ENCODE peak calls at places on chromosome 7, in nine cellular contexts. W is AG04450, G is astrocyte, L is left lung, A is AG09309, Q is foreskin fibroblast, F is lower leg skin, V is ascending aorta, R is transverse colon. H is an unnamed sample.

GRCh38 chr7:127582361-127582760 is 3.0 kb downstream of the GCC1 start:
- DNase-seq in Q (no peak), R (peak), W (no peak), L (no peak), F (no peak), V (no peak), G (no peak), A (no peak), H (no peak)

GRCh38 chr7:101161692-101162461 is 3.5 kb downstream of the VGF start:
- DNase-seq in V (no peak), W (no peak), F (no peak), A (no peak), L (no peak), G (no peak), R (no peak), Q (no peak), H (no peak)

GRCh38 chr7:101164071-101164840 is 1.1 kb downstream of the VGF start:
- DNase-seq in G (peak), R (no peak), A (no peak), W (no peak), V (no peak), Q (peak), F (no peak), L (no peak), H (no peak)

GRCh38 chr7:141161959-141162547 is 88.2 kb downstream of the TMEM178B start:
- DNase-seq in A (no peak), V (no peak), F (no peak), Q (no peak), G (no peak), R (no peak), W (no peak), L (no peak), H (no peak)

GRCh38 chr7:118762451-118762850 is 537.9 kb downstream of the ANKRD7 start:
- DNase-seq in F (no peak), W (no peak), A (no peak), R (no peak), V (no peak), Q (no peak), L (no peak), G (no peak), H (no peak)

GRCh38 chr7:22138886-22139285 is 193.2 kb upstream of the CDCA7L start:
- DNase-seq in L (no peak), A (no peak), Q (no peak), W (no peak), V (no peak), G (no peak), R (no peak), F (no peak), H (no peak)

GRCh38 chr7:936131-937054 is 18.1 kb downstream of the ADAP1 start:
- DNase-seq in W (no peak), V (no peak), A (no peak), F (no peak), L (no peak), R (peak), G (peak), Q (peak), H (no peak)

GRCh38 chr7:69873512-69873911 is 275.2 kb downstream of the AUTS2 start:
- DNase-seq in G (peak), L (no peak), A (no peak), W (no peak), R (no peak), Q (peak), V (no peak), F (no peak), H (no peak)

GRCh38 chr7:34048445-34048844 is 143.1 kb downstream of the BMPER start:
- DNase-seq in W (no peak), A (no peak), V (no peak), Q (peak), F (no peak), R (no peak), G (no peak), L (no peak), H (no peak)

GRCh38 chr7:135976312-135977019 is 693 bp downstream of the MTPN start:
- DNase-seq in Q (no peak), V (no peak), G (no peak), R (peak), W (no peak), A (no peak), L (no peak), F (no peak), H (no peak)

GRCh38 chr7:3859436-3859835 is 558.4 kb downstream of the SDK1 start:
- DNase-seq in G (no peak), W (no peak), Q (no peak), L (no peak), R (no peak), A (no peak), F (no peak), V (no peak), H (no peak)

GRCh38 chr7:36597099-36597773 is 127.1 kb downstream of the AOAH start:
- DNase-seq in R (no peak), L (no peak), V (no peak), Q (peak), W (no peak), G (no peak), F (no peak), A (no peak), H (no peak)

GRCh38 chr7:25851332-25852248 is 300.4 kb upstream of the NFE2L3 start:
- DNase-seq in L (peak), G (peak), R (peak), W (peak), Q (peak), V (peak), A (no peak), F (peak), H (peak)

GRCh38 chr7:37353949-37354660 is 94.6 kb downstream of the ELMO1 start:
- DNase-seq in L (no peak), G (no peak), Q (no peak), F (no peak), R (no peak), A (no peak), V (no peak), W (no peak), H (no peak)

GRCh38 chr7:18890134-18890533 is 227.3 kb downstream of the TWIST1 start:
- DNase-seq in A (peak), W (peak), R (no peak), G (peak), L (no peak), Q (peak), F (no peak), V (no peak), H (no peak)

GRCh38 chr7:29135851-29136250 is 10.5 kb downstream of the CPVL start:
- DNase-seq in L (no peak), V (no peak), W (no peak), A (no peak), R (no peak), F (no peak), G (no peak), Q (no peak), H (no peak)

GRCh38 chr7:41244246-41244645 is 458.6 kb downstream of the INHBA start:
- DNase-seq in A (no peak), F (no peak), W (no peak), Q (peak), V (no peak), G (peak), L (no peak), R (no peak), H (no peak)

GRCh38 chr7:30936650-30937245 is 25.1 kb downstream of the AQP1 start:
- DNase-seq in F (no peak), G (no peak), Q (no peak), R (no peak), A (no peak), L (no peak), W (no peak), V (no peak), H (no peak)

GRCh38 chr7:111184960-111185359 is 94.0 kb downstream of the LRRN3 start:
- DNase-seq in V (no peak), L (no peak), A (no peak), F (no peak), G (no peak), Q (no peak), R (no peak), W (no peak), H (no peak)

GRCh38 chr7:2248984-2249694 is 7.1 kb downstream of the NUDT1 start:
- DNase-seq in R (peak), V (peak), A (peak), W (peak), L (peak), F (no peak), Q (peak), G (peak), H (no peak)

GRCh38 chr7:128409435-128410091 is at the start of gene IMPDH1:
- DNase-seq in F (peak), G (no peak), W (peak), R (peak), A (no peak), V (peak), L (peak), Q (peak), H (peak)

GRCh38 chr7:85328599-85328998 is 141.7 kb upstream of the SEMA3D start:
- DNase-seq in L (no peak), R (no peak), W (no peak), G (no peak), A (no peak), V (no peak), F (no peak), Q (no peak), H (no peak)

GRCh38 chr7:85285502-85285901 is 98.6 kb upstream of the SEMA3D start:
- DNase-seq in V (no peak), W (no peak), G (no peak), R (no peak), A (no peak), F (no peak), L (no peak), Q (no peak), H (no peak)

GRCh38 chr7:37952240-37952639 is 31.8 kb downstream of the EPDR1 start:
- DNase-seq in W (no peak), A (no peak), L (no peak), R (no peak), V (no peak), Q (no peak), F (no peak), G (no peak), H (no peak)

GRCh38 chr7:85622059-85622458 is 435.2 kb upstream of the SEMA3D start:
- DNase-seq in F (no peak), G (no peak), Q (no peak), W (no peak), V (no peak), L (no peak), A (no peak), R (no peak), H (no peak)

GRCh38 chr7:105016083-105017075 is 2.4 kb downstream of the KMT2E start:
- DNase-seq in Q (peak), F (no peak), G (peak), L (no peak), R (no peak), W (no peak), A (no peak), V (no peak), H (no peak)

GRCh38 chr7:16989883-16990413 is 108.2 kb upstream of the AGR3 start:
- DNase-seq in Q (peak), L (peak), W (peak), G (peak), V (no peak), R (peak), F (peak), A (peak), H (peak)

GRCh38 chr7:123798527-123799188 is 46.3 kb upstream of the HYAL4 start:
- DNase-seq in F (no peak), W (no peak), Q (peak), R (no peak), G (no peak), A (no peak), L (no peak), V (no peak), H (no peak)
- H3K4me3 ChIP-seq in F (no peak), W (no peak), Q (no peak), R (no peak), G (no peak), A (no peak), L (no peak), V (no peak), H (no peak)

DNA sequence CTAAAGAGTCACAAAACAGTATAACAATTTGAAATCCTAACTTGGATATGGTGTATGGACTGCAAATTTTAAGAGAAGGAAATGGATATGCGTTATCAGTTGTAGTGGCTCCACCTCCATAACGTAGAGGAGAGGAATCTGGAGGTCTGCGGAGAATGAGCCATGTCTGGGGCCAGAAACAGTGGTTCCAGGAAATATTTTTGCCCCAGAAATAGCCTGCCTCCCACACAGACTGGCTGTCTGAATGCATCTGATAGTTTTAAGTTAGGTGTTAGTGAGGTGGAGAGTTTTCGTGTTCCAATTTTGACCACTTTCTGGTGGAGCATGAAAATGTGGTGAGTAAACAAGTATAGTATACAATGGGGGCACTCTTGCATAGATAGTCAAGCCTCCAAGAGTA is 1.6 kb downstream of the PHTF2 start:
- DNase-seq in F (no peak), A (no peak), R (no peak), G (peak), Q (no peak), V (no peak), W (no peak), L (no peak), H (no peak)
- TF ChIP-seq CTCF in F (no peak), A (no peak), R (no peak), G (no peak), Q (no peak), V (no peak), W (no peak), L (no peak), H (no peak)

GRCh38 chr7:123502216-123502615 is 32.2 kb downstream of the IQUB start:
- DNase-seq in F (no peak), L (no peak), Q (no peak), W (no peak), A (no peak), R (no peak), G (no peak), V (no peak), H (no peak)
- H3K4me3 ChIP-seq in F (no peak), L (no peak), Q (no peak), W (no peak), A (no peak), R (no peak), G (no peak), V (no peak), H (no peak)

GRCh38 chr7:113087278-113087998 is 811 bp upstream of the GPR85 start:
- DNase-seq in W (peak), Q (peak), G (peak), A (peak), F (no peak), V (no peak), R (no peak), L (no peak), H (no peak)
- TF ChIP-seq CTCF in W (no peak), Q (no peak), G (no peak), A (no peak), F (no peak), V (no peak), R (no peak), L (no peak), H (no peak)

GRCh38 chr7:27166475-27167169 is 1.3 kb upstream of the HOXA9 start:
- DNase-seq in R (no peak), W (no peak), F (no peak), A (no peak), V (no peak), G (no peak), Q (peak), L (peak), H (no peak)
- H3K4me3 ChIP-seq in R (peak), W (no peak), F (peak), A (peak), V (peak), G (no peak), Q (peak), L (no peak), H (peak)

GRCh38 chr7:81664304-81664703 is 105.5 kb downstream of the HGF start:
- DNase-seq in V (no peak), A (no peak), Q (no peak), F (no peak), W (no peak), L (no peak), R (no peak), G (no peak), H (no peak)
- TF ChIP-seq CTCF in V (no peak), A (no peak), Q (no peak), F (no peak), W (no peak), L (no peak), R (no peak), G (no peak), H (no peak)

GRCh38 chr7:151868805-151869188 is 8.1 kb downstream of the PRKAG2 start:
- DNase-seq in Q (peak), L (no peak), V (no peak), F (no peak), W (no peak), R (no peak), A (no peak), G (no peak), H (no peak)
- H3K4me3 ChIP-seq in Q (no peak), L (no peak), V (no peak), F (no peak), W (no peak), R (no peak), A (no peak), G (no peak), H (peak)

DNA sequence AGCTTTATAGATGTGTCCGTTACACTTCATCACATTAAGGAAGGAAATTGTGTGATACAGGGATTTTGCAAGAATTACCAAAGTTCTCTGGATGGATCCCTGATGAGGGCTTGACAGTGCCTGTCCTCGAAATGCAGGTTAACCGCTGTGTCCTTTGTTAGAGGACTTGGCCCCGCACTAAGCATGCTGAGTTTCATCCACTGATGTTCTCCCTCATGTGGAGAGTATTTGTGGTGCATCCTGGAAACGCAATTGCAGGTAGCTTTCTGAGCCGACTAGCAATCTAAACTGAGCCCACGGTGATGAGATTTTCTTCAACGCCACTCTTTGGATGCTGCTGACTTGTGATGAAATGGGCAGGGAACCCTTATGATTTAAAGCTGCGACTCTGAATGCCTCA is 71.9 kb upstream of the STK17A start:
- DNase-seq in G (no peak), A (no peak), Q (no peak), F (no peak), R (no peak), L (no peak), V (no peak), W (no peak), H (no peak)
- TF ChIP-seq CTCF in G (no peak), A (no peak), Q (no peak), F (no peak), R (no peak), L (no peak), V (no peak), W (no peak), H (no peak)

GRCh38 chr7:51569176-51569575 is 252.6 kb upstream of the COBL start:
- DNase-seq in F (no peak), L (no peak), W (no peak), V (no peak), G (no peak), R (no peak), Q (no peak), A (no peak), H (no peak)
- H3K4me3 ChIP-seq in F (no peak), L (no peak), W (no peak), V (no peak), G (no peak), R (no peak), Q (no peak), A (no peak), H (no peak)

GRCh38 chr7:123748171-123748733 is 551 bp downstream of the WASL start:
- DNase-seq in Q (peak), L (peak), W (no peak), G (no peak), F (peak), R (peak), V (no peak), A (no peak), H (peak)

GRCh38 chr7:123750389-123751230 is 1.8 kb upstream of the WASL start:
- DNase-seq in F (no peak), G (no peak), A (no peak), V (no peak), W (no peak), Q (no peak), R (no peak), L (no peak), H (no peak)

GRCh38 chr7:123749537-123749857 is 694 bp upstream of the WASL start:
- DNase-seq in Q (peak), V (peak), W (peak), L (no peak), F (peak), G (peak), A (no peak), R (no peak), H (no peak)

GRCh38 chr7:123747620-123748141 is 1.1 kb downstream of the WASL start:
- DNase-seq in G (peak), A (peak), F (peak), R (peak), Q (peak), L (peak), V (peak), W (peak), H (peak)

DNA sequence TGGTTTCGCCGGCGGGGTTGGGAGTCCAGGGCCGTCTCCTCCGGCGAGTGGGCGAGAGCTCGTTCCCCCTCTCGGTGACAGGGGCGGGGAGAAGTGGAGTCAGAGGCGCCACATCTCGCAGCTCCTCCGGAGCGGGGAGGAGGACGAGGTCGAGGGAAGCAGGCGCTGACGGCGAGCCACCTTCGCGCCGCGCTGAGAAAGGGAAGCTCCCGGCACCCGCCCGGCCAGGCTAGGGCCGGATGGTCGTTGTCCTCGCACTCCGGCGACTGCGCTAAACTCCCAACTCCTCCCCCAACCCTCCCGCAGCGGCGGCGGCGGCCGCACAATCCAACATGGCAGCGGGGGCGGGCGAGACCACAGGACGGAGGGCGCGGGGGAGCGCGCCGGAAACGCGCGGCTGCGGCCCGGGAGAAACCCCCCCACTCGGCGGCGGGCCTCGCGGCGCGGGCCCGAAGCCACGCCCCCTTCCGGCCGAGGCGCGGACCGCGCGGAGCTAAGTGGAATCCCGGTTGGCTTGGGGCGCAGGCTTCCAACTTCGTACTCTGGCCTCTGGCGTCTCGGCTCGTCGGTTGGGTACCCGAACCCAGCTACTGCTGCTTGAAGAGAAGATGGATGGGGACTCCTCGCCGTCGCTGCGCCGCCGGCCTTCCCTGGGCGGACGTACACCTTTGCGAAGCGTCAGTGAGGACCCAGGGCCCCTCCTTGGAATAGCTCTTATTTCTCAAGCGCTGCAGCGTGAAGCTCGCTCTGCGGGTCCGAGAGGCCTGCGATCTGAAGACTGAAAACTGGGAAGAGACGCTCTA is at the start of gene WASL:
- DNase-seq in F (peak), R (peak), A (peak), L (peak), Q (peak), W (peak), G (peak), V (peak), H (peak)
- TF ChIP-seq CTCF in F (peak), R (no peak), A (no peak), L (no peak), Q (no peak), W (no peak), G (no peak), V (peak), H (no peak)

H was measured in coronary artery.